ENCODE peak calls at places on chromosomes 4 and X, in six cellular contexts. M, H, P, D, X and G are unnamed samples.

GRCh38 chrX:104343408-104344129 is 88.8 kb upstream of the ESX1 start:
- DNase-seq in M (peak), P (peak), H (peak), D (peak), X (peak), G (no peak)

GRCh38 chr4:1402021-1402515 is 4.2 kb downstream of the NKX1-1 start:
- DNase-seq in P (no peak), D (peak), X (no peak), M (no peak), H (no peak), G (no peak)

GRCh38 chrX:103376118-103376978 is at the start of gene BEX3:
- DNase-seq in H (peak), M (peak), D (peak), X (peak), P (peak), G (no peak)

GRCh38 chr4:6684656-6685055 is 9.0 kb upstream of the S100P start:
- DNase-seq in P (no peak), H (no peak), D (no peak), X (no peak), M (no peak), G (no peak)

GRCh38 chr4:81504685-81505598 is 33.2 kb upstream of the RASGEF1B start:
- DNase-seq in M (no peak), P (no peak), X (peak), D (no peak), H (no peak), G (no peak)

GRCh38 chrX:85365370-85365995 is 14.0 kb downstream of the POF1B start:
- DNase-seq in H (no peak), P (no peak), X (no peak), D (no peak), M (peak), G (no peak)

GRCh38 chr4:132557660-132558059 is 591.4 kb upstream of the PCDH10 start:
- DNase-seq in H (no peak), D (no peak), P (peak), X (no peak), M (no peak), G (no peak)

GRCh38 chr4:153245775-153246174 is 41.5 kb downstream of the TRIM2 start:
- DNase-seq in M (no peak), P (no peak), X (no peak), H (no peak), D (no peak), G (no peak)

GRCh38 chrX:115058276-115058675 is 40.9 kb upstream of the IL13RA2 start:
- DNase-seq in P (no peak), X (peak), D (peak), M (no peak), H (no peak), G (no peak)

GRCh38 chr4:105683038-105683437 is 25.5 kb downstream of the INTS12 start:
- DNase-seq in X (no peak), D (no peak), P (no peak), H (no peak), M (no peak), G (no peak)

GRCh38 chrX:67718926-67719325 is 175.1 kb downstream of the AR start:
- DNase-seq in P (no peak), D (no peak), M (no peak), H (no peak), X (no peak), G (no peak)

GRCh38 chr4:123659759-123660158 is 263.2 kb downstream of the SPRY1 start:
- DNase-seq in P (no peak), D (no peak), H (no peak), X (no peak), M (no peak), G (no peak)

GRCh38 chr4:111187108-111187507 is 564.2 kb upstream of the PITX2 start:
- DNase-seq in H (no peak), D (no peak), P (no peak), M (no peak), X (no peak), G (no peak)

GRCh38 chr4:25215506-25215905 is 18.3 kb upstream of the PI4K2B start:
- DNase-seq in D (no peak), H (no peak), M (no peak), X (no peak), P (no peak), G (no peak)

GRCh38 chr4:85736576-85736975 is 261.6 kb downstream of the ARHGAP24 start:
- DNase-seq in P (no peak), H (no peak), X (no peak), M (no peak), D (no peak), G (no peak)

GRCh38 chr4:2182981-2183380 is 58.9 kb downstream of the HAUS3 start:
- DNase-seq in D (no peak), M (no peak), P (no peak), H (no peak), X (no peak), G (no peak)

GRCh38 chr4:188143731-188144130 is 4.5 kb downstream of the TRIML1 start:
- DNase-seq in P (no peak), M (no peak), D (no peak), H (no peak), X (no peak), G (no peak)

GRCh38 chrX:76109654-76110053 is 63.2 kb upstream of the PBDC1 start:
- DNase-seq in D (no peak), M (no peak), H (no peak), X (no peak), P (no peak), G (no peak)

GRCh38 chrX:136598631-136599030 is 49.3 kb upstream of the CD40LG start:
- DNase-seq in D (no peak), X (no peak), M (no peak), P (no peak), H (no peak), G (no peak)

GRCh38 chrX:109879991-109880390 is 122.9 kb upstream of the TMEM164 start:
- DNase-seq in M (no peak), P (no peak), X (no peak), D (no peak), H (no peak), G (no peak)

GRCh38 chrX:129925305-129926092 is 19.5 kb downstream of the UTP14A start:
- DNase-seq in X (peak), D (peak), M (peak), P (peak), H (peak), G (peak)

GRCh38 chr4:158778712-158779111 is 9.9 kb downstream of the FNIP2 start:
- DNase-seq in D (no peak), H (no peak), X (no peak), P (no peak), M (no peak), G (no peak)